ENCODE peak calls at places on chromosome 6, in four cellular contexts. A is neural crest cell; U is activated T-helper 9 cell treated with anti-CD3 and anti-CD28 coated beads, Interleukin-2, amount 50 U/mL, for 16 hours; H is HT1080. F is an unnamed sample.
A peak's percentile ranks its signal among the peaks of the same experiment; 100 is the strongest.

GRCh38 chr6:41294463-41294862 is 8.0 kb upstream of the TREM1 start:
- DNase-seq in A (no peak), U (no peak), H (no peak), F (no peak)

GRCh38 chr6:14396826-14397517 is 279.4 kb downstream of the CD83 start:
- DNase-seq in A (no peak), U (no peak), H (peak; percentile 50), F (no peak)

GRCh38 chr6:16759646-16760535 is 1.4 kb downstream of the ATXN1 start:
- DNase-seq in A (peak; percentile 68), U (peak; percentile 74), H (peak; percentile 76), F (peak; percentile 91)

GRCh38 chr6:81242634-81243033 is 509.8 kb downstream of the TENT5A start:
- DNase-seq in A (no peak), U (no peak), H (no peak), F (no peak)

GRCh38 chr6:29853245-29853644 is 25.6 kb downstream of the HLA-G start:
- DNase-seq in A (no peak), U (no peak), H (no peak), F (no peak)

GRCh38 chr6:150263765-150264415 is 104.9 kb upstream of the IYD start:
- DNase-seq in A (no peak), U (no peak), H (no peak), F (no peak)

GRCh38 chr6:16684896-16685554 is 76.2 kb downstream of the ATXN1 start:
- DNase-seq in A (no peak), U (peak; percentile 81), H (peak; percentile 30), F (peak; percentile 64)

GRCh38 chr6:151340206-151340978 is 51.0 kb downstream of the ZBTB2 start:
- DNase-seq in A (no peak), U (no peak), H (no peak), F (no peak)

GRCh38 chr6:146277142-146277541 is 248.3 kb downstream of the GRM1 start:
- DNase-seq in A (no peak), U (no peak), H (no peak), F (no peak)

GRCh38 chr6:11333292-11333849 is 100.9 kb upstream of the NEDD9 start:
- DNase-seq in A (no peak), U (no peak), H (no peak), F (no peak)

GRCh38 chr6:52990342-52990741 is 4.7 kb downstream of the GSTA4 start:
- DNase-seq in A (no peak), U (no peak), H (peak; percentile 38), F (no peak)

GRCh38 chr6:40477246-40478126 is 109.7 kb downstream of the LRFN2 start:
- DNase-seq in A (no peak), U (no peak), H (peak; percentile 6), F (no peak)

GRCh38 chr6:110395221-110395620 is 20.2 kb downstream of the DDO start:
- DNase-seq in A (no peak), U (no peak), H (no peak), F (no peak)

GRCh38 chr6:70527071-70527737 is 39.5 kb upstream of the SDHAF4 start:
- DNase-seq in A (no peak), U (no peak), H (no peak), F (no peak)

GRCh38 chr6:57284056-57284455 is 33.4 kb upstream of the PRIM2 start:
- DNase-seq in A (no peak), U (no peak), H (no peak), F (no peak)

GRCh38 chr6:84464471-84464870 is 237.0 kb upstream of the CEP162 start:
- DNase-seq in A (no peak), U (no peak), H (no peak), F (no peak)

GRCh38 chr6:217048-217659 is 75.1 kb upstream of the DUSP22 start:
- DNase-seq in A (peak; percentile 32), U (no peak), H (no peak), F (no peak)

GRCh38 chr6:45513331-45513730 is 135.6 kb upstream of the SUPT3H start:
- DNase-seq in A (no peak), U (no peak), H (no peak), F (no peak)

GRCh38 chr6:144286503-144287393 is 1.6 kb downstream of the UTRN start:
- DNase-seq in A (peak; percentile 48), U (no peak), H (peak; percentile 86), F (peak; percentile 99)

GRCh38 chr6:113584767-113585166 is 272.4 kb upstream of the MARCKS start:
- DNase-seq in A (no peak), U (no peak), H (no peak), F (no peak)

GRCh38 chr6:110484321-110484720 is 7.9 kb upstream of the SLC22A16 start:
- DNase-seq in A (no peak), U (no peak), H (peak; percentile 10), F (no peak)

F was measured in NCI-H226.